ENCODE peak calls at places on chromosomes 1 and 21, in four cellular contexts. C is type B pancreatic cell, Y is posterior vena cava, K is GM03348. E is an unnamed sample.

GRCh38 chr1:218779341-218779831 is 394.3 kb upstream of the LYPLAL1 start:
- DNase-seq in C (no peak), K (no peak), Y (no peak), E (no peak)

GRCh38 chr1:228277491-228278431 is 69.9 kb downstream of the OBSCN start:
- DNase-seq in C (no peak), Y (peak), K (peak), E (no peak)

GRCh38 chr1:167202049-167202448 is 18.6 kb upstream of the POU2F1 start:
- DNase-seq in K (no peak), Y (no peak), C (no peak), E (no peak)

GRCh38 chr1:186715887-186716809 is 35.9 kb upstream of the PTGS2 start:
- DNase-seq in C (no peak), K (no peak), Y (no peak), E (peak)

GRCh38 chr1:179583869-179584268 is 7.8 kb upstream of the TDRD5 start:
- DNase-seq in K (no peak), C (no peak), Y (no peak), E (peak)

GRCh38 chr1:231059566-231060193 is 19.6 kb upstream of the FAM89A start:
- DNase-seq in Y (no peak), C (no peak), K (no peak), E (peak)

GRCh38 chr1:8351693-8352470 is 34.0 kb downstream of the SLC45A1 start:
- DNase-seq in Y (no peak), K (peak), C (peak), E (peak)

GRCh38 chr1:180953291-180953747 is 40.6 kb downstream of the KIAA1614 start:
- DNase-seq in C (no peak), K (no peak), Y (peak), E (no peak)

GRCh38 chr1:190373705-190374336 is 103.8 kb downstream of the BRINP3 start:
- DNase-seq in K (no peak), Y (no peak), C (no peak), E (no peak)

GRCh38 chr1:172719694-172720138 is 60.8 kb downstream of the FASLG start:
- DNase-seq in C (no peak), Y (no peak), K (peak), E (peak)

GRCh38 chr21:42818328-42818749 is 61.0 kb downstream of the WDR4 start:
- DNase-seq in Y (peak), K (peak), C (no peak), E (peak)

GRCh38 chr1:215114154-215114933 is 31.8 kb downstream of the KCNK2 start:
- DNase-seq in C (no peak), K (peak), Y (no peak), E (peak)

GRCh38 chr1:58620259-58620658 is 43.2 kb upstream of the TACSTD2 start:
- DNase-seq in Y (no peak), C (no peak), K (no peak), E (no peak)

GRCh38 chr1:226485192-226485591 is 63.4 kb upstream of the STUM start:
- DNase-seq in K (no peak), C (no peak), Y (no peak), E (no peak)

GRCh38 chr1:99851850-99852454 is 1.8 kb downstream of the AGL start:
- DNase-seq in C (no peak), K (no peak), Y (no peak), E (no peak)

GRCh38 chr21:23951251-23951650 is 1656.0 kb downstream of the MRPL39 start:
- DNase-seq in Y (no peak), K (no peak), C (no peak), E (no peak)

GRCh38 chr1:198118136-198118535 is 38.7 kb upstream of the NEK7 start:
- DNase-seq in C (no peak), K (peak), Y (peak), E (peak)

GRCh38 chr1:9539829-9540550 is 725 bp downstream of the SLC25A33 start:
- DNase-seq in K (peak), C (peak), Y (peak), E (peak)

GRCh38 chr21:45542242-45542666 is at the start of gene SLC19A1:
- DNase-seq in Y (peak), K (peak), C (peak), E (peak)

GRCh38 chr1:187294421-187295201 is 465.9 kb downstream of the PLA2G4A start:
- DNase-seq in K (no peak), C (no peak), Y (no peak), E (no peak)

GRCh38 chr1:72115290-72115689 is 167.0 kb downstream of the NEGR1 start:
- DNase-seq in K (no peak), C (no peak), Y (no peak), E (no peak)

GRCh38 chr1:12159826-12160225 is 7.0 kb upstream of the TNFRSF1B start:
- DNase-seq in Y (no peak), K (no peak), C (no peak), E (no peak)

GRCh38 chr1:228360533-228361313 is 45.9 kb downstream of the TRIM11 start:
- DNase-seq in C (no peak), Y (peak), K (no peak), E (peak)

GRCh38 chr1:247332901-247333361 is 1.3 kb upstream of the ZNF496 start:
- DNase-seq in Y (peak), C (no peak), K (peak), E (peak)

GRCh38 chr1:3900969-3901529 is 977 bp upstream of the C1orf174 start:
- DNase-seq in Y (peak), K (peak), C (peak), E (peak)

GRCh38 chr1:15459771-15460719 is 3.5 kb downstream of the CELA2A start:
- DNase-seq in Y (no peak), K (no peak), C (no peak), E (peak)

GRCh38 chr1:205493241-205494085 is 11.0 kb upstream of the CDK18 start:
- DNase-seq in K (peak), Y (no peak), C (no peak), E (peak)

GRCh38 chr1:178134061-178134460 is 40.2 kb downstream of the RASAL2 start:
- DNase-seq in C (no peak), Y (no peak), K (peak), E (peak)

GRCh38 chr1:91583326-91583755 is 82.7 kb downstream of the CDC7 start:
- DNase-seq in K (peak), C (no peak), Y (no peak), E (peak)

GRCh38 chr1:81725823-81726222 is 74.9 kb upstream of the ADGRL2 start:
- DNase-seq in Y (no peak), C (no peak), K (no peak), E (no peak)

GRCh38 chr1:208807446-208808117 is 563.4 kb upstream of the PLXNA2 start:
- DNase-seq in Y (no peak), K (no peak), C (no peak), E (no peak)

GRCh38 chr1:7320661-7321060 is 450.4 kb upstream of the VAMP3 start:
- DNase-seq in C (no peak), K (no peak), Y (no peak), E (no peak)

GRCh38 chr1:198107041-198107440 is 49.8 kb upstream of the NEK7 start:
- DNase-seq in C (no peak), K (peak), Y (no peak), E (peak)

E was measured in EH.